ENCODE peak calls at places on chromosomes 4 and X, in ten cellular contexts. T, L, Y, R, B, U, F, K, H and A are unnamed samples.

GRCh38 chr4:73648478-73648877 is 28.2 kb upstream of the RASSF6 start:
- DNase-seq in F (no peak), H (no peak), U (no peak), K (no peak), T (no peak), B (no peak), Y (no peak), L (no peak), R (no peak), A (no peak)

GRCh38 chr4:15378055-15378454 is 49.8 kb upstream of the C1QTNF7 start:
- DNase-seq in H (no peak), B (peak), L (no peak), R (no peak), U (no peak), T (no peak), Y (peak), K (peak), F (no peak), A (no peak)

GRCh38 chr4:107183155-107183774 is 147.2 kb upstream of the DKK2 start:
- DNase-seq in H (peak), U (peak), F (no peak), L (no peak), R (no peak), Y (peak), K (peak), T (no peak), B (peak), A (peak)

GRCh38 chr4:145775406-145775805 is 95.5 kb downstream of the C4orf51 start:
- DNase-seq in T (no peak), L (no peak), K (no peak), B (no peak), U (no peak), F (no peak), H (no peak), Y (no peak), R (no peak), A (no peak)

GRCh38 chr4:8228319-8229250 is 29.5 kb downstream of the SH3TC1 start:
- DNase-seq in B (peak), U (peak), T (peak), L (peak), H (peak), K (peak), F (no peak), R (peak), Y (peak), A (peak)

GRCh38 chr4:41579043-41579442 is 41.1 kb downstream of the LIMCH1 start:
- DNase-seq in H (no peak), L (no peak), Y (no peak), K (no peak), B (no peak), U (no peak), R (no peak), F (no peak), T (no peak), A (no peak)

GRCh38 chr4:3106339-3107186 is 32.1 kb downstream of the HTT start:
- DNase-seq in U (peak), K (peak), B (peak), L (peak), H (peak), R (peak), T (peak), F (peak), Y (peak), A (peak)

GRCh38 chr4:168614316-168615057 is 117.6 kb downstream of the PALLD start:
- DNase-seq in R (no peak), H (no peak), Y (no peak), B (peak), T (no peak), L (no peak), U (no peak), K (no peak), F (no peak), A (no peak)

GRCh38 chrX:44343412-44343942 is at the start of gene EFHC2:
- DNase-seq in F (no peak), K (peak), Y (peak), R (no peak), L (peak), B (no peak), H (peak), T (peak), U (no peak), A (peak)

GRCh38 chrX:119272882-119273806 is 37.1 kb downstream of the PGRMC1 start:
- DNase-seq in R (no peak), B (peak), K (peak), T (peak), L (peak), F (no peak), U (no peak), Y (peak), H (peak), A (peak)

GRCh38 chr4:6688879-6689505 is 4.7 kb upstream of the S100P start:
- DNase-seq in F (no peak), H (no peak), K (peak), U (peak), B (peak), L (no peak), Y (peak), T (no peak), R (no peak), A (peak)

GRCh38 chrX:24243692-24244091 is 70.2 kb downstream of the SUPT20HL2 start:
- DNase-seq in T (no peak), B (peak), H (no peak), L (no peak), U (peak), R (no peak), Y (no peak), K (no peak), F (no peak), A (peak)
- H3K4me3 ChIP-seq in T (no peak), B (no peak), H (no peak), L (no peak), U (no peak), R (no peak), Y (no peak), K (no peak), F (no peak), A (peak)

GRCh38 chr4:115119804-115120352 is 6.5 kb upstream of the NDST4 start:
- DNase-seq in R (no peak), H (no peak), K (no peak), B (no peak), F (no peak), Y (no peak), U (no peak), L (no peak), T (no peak), A (no peak)
- TF ChIP-seq CTCF in R (peak), H (peak), K (no peak), B (no peak), F (no peak), Y (peak), U (peak), L (no peak), T (no peak), A (no peak)

GRCh38 chr4:54495641-54496040 is 162.1 kb upstream of the KIT start:
- DNase-seq in Y (no peak), F (no peak), B (no peak), U (no peak), K (no peak), T (no peak), H (no peak), L (no peak), R (no peak), A (no peak)

GRCh38 chr4:54496412-54496811 is 161.3 kb upstream of the KIT start:
- DNase-seq in T (no peak), L (no peak), U (no peak), B (no peak), R (no peak), F (no peak), Y (no peak), H (no peak), K (no peak), A (peak)

GRCh38 chr4:54497947-54498346 is 159.8 kb upstream of the KIT start:
- DNase-seq in T (no peak), B (no peak), Y (no peak), H (no peak), U (no peak), K (no peak), L (no peak), F (no peak), R (no peak), A (no peak)

GRCh38 chr4:54499308-54500074 is 158.3 kb upstream of the KIT start:
- DNase-seq in K (peak), L (no peak), T (no peak), Y (peak), U (peak), H (no peak), F (no peak), B (peak), R (no peak), A (no peak)

DNA sequence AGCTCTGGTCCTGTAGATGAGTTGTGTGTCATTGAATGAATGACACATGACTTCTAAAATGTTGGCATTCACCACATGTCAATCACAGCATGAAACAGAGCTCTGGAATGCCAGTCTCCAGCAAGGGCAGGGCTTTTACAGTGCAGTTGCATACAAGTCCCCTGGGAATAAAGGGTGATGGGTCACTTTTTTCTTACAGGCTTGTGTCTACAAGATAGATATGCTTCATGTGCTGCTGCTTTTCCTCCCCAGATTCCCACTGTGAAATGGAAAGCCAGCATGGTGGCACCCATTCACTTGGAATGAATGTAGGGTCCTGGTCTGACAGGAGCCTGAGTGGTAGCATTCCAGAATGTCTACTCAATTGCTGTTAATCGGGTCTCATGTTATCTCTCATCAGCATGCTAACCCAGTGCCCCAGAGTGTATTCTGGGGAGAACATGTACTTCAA is 159.1 kb upstream of the KIT start:
- DNase-seq in R (no peak), H (no peak), K (peak), L (no peak), U (peak), F (no peak), B (peak), T (no peak), Y (peak), A (no peak)
- H3K4me3 ChIP-seq in R (no peak), H (no peak), K (no peak), L (no peak), U (no peak), F (no peak), B (no peak), T (no peak), Y (no peak), A (no peak)

GRCh38 chrX:2500091-2500680 is 590 bp downstream of the DHRSX start:
- DNase-seq in Y (peak), T (peak), U (no peak), B (peak), F (no peak), L (peak), K (peak), H (peak), R (peak), A (peak)
- TF ChIP-seq CTCF in Y (peak), T (no peak), U (no peak), B (no peak), F (no peak), L (no peak), K (no peak), H (no peak), R (peak), A (no peak)

DNA sequence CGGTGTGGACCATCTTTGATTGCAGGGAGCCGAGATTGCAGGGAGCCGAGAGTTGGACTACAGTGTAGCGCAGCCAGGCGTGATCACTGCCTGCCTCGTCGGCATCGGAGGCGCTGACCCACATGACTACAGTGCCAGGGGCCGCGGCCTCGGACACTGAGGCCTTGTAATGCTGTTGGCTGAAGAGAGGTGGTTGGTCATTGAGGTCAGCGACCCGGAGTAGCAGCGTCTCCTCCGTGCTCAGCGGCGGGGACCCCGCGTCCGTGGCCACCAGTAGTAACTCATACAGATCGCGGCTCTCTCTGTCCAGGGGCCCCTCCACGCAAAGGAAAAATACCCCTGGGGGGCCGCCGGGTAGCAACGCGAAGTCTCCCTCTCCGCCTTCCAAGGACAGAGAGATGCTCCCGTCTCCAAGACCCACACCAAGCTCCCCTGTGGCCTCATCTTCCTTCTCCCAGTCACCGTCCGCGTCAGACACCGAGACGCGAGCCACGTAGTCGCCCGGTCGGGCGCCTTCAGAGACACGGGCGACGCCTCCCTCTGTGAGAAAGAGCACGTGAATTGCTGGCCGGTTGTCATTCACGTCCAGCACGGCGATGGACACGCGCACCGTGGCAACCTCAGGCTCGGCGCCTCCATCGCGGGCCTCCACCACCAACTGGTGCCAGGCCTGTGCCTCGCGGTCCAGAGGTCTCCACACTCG is 1.9 kb downstream of the DCHS2 start:
- DNase-seq in F (no peak), H (no peak), T (no peak), K (no peak), B (no peak), L (peak), R (no peak), Y (no peak), U (no peak), A (no peak)
- H3K4me3 ChIP-seq in F (no peak), H (no peak), T (no peak), K (no peak), B (no peak), L (peak), R (no peak), Y (peak), U (no peak), A (no peak)

DNA sequence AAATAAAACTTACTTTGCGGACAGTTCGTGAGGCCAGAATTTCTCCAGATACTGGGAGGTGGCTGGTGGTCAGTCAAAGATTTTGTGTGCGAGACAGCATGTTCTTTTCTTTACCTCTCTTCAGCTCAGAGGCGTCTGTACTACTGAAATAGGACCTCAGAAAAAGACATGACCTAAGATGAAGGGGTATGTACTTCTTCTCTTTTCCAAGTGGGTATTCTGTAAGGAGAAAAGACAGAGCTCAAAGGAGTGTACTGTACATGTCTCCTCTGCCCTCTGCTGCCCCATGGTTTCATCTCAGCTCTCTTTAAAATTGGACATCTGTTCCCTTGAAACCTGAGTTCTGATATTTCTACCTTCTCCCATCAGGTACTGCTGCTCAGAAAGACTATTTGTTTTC is 38.1 kb downstream of the SEPTIN11 start:
- DNase-seq in Y (no peak), F (no peak), U (no peak), R (no peak), L (no peak), T (no peak), K (no peak), H (no peak), B (no peak), A (peak)
- TF ChIP-seq CTCF in Y (no peak), F (no peak), U (no peak), R (no peak), L (no peak), T (no peak), K (no peak), H (no peak), B (peak), A (no peak)

GRCh38 chr4:164648849-164649212 is 105.1 kb upstream of the SMIM31 start:
- DNase-seq in F (no peak), T (no peak), H (no peak), U (no peak), Y (no peak), B (no peak), R (no peak), L (no peak), K (peak), A (no peak)
- H3K4me3 ChIP-seq in F (no peak), T (no peak), H (no peak), U (no peak), Y (no peak), B (no peak), R (no peak), L (no peak), K (no peak), A (no peak)

DNA sequence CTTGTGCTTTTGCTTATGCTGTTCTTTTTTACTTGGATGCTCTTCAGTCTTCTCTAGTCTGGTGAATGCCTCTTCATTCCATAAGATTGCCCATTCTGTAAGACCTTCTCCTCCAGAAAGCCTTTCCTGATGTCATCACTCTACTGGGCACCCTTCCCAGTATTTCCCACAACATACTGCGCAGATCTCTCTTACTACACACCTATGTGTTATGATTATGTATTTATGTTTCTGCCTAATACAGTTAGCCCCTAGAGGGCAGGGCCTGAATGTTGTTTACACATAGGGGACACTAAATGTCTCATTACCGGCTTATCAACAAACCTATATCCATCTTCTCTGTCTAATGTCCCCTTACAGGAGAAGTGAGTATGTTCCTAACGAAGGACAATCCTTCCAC is 21.1 kb downstream of the AIFM1 start:
- DNase-seq in L (no peak), B (peak), R (no peak), H (no peak), U (no peak), F (no peak), K (peak), Y (no peak), T (no peak), A (no peak)
- TF ChIP-seq CTCF in L (no peak), B (peak), R (no peak), H (no peak), U (no peak), F (no peak), K (no peak), Y (no peak), T (no peak), A (no peak)

GRCh38 chr4:13597604-13598003 is 29.9 kb downstream of the BOD1L1 start:
- DNase-seq in T (no peak), F (no peak), B (peak), R (no peak), H (no peak), U (peak), Y (no peak), L (no peak), K (peak), A (no peak)

GRCh38 chr4:13599159-13599558 is 28.4 kb downstream of the BOD1L1 start:
- DNase-seq in K (no peak), R (no peak), U (no peak), B (no peak), T (no peak), L (no peak), Y (peak), F (no peak), H (no peak), A (no peak)

GRCh38 chr4:13601060-13601459 is 26.5 kb downstream of the BOD1L1 start:
- DNase-seq in T (no peak), K (no peak), Y (no peak), F (no peak), U (no peak), H (no peak), L (no peak), B (no peak), R (no peak), A (peak)

GRCh38 chr4:13605330-13605729 is 22.2 kb downstream of the BOD1L1 start:
- DNase-seq in U (no peak), H (no peak), F (no peak), L (no peak), R (no peak), K (peak), Y (no peak), T (no peak), B (peak), A (no peak)

GRCh38 chr4:13601848-13602247 is 25.7 kb downstream of the BOD1L1 start:
- DNase-seq in Y (no peak), B (no peak), L (no peak), U (no peak), K (no peak), F (no peak), H (no peak), R (no peak), T (no peak), A (peak)
- H3K4me3 ChIP-seq in Y (no peak), B (no peak), L (no peak), U (no peak), K (no peak), F (no peak), H (no peak), R (no peak), T (no peak), A (no peak)